ENCODE peak calls at places on chromosome 17, in four cellular contexts. R, Z, H and X are unnamed samples.

GRCh38 chr17:5466295-5466694 is 2.5 kb downstream of the DHX33 start:
- DNase-seq in Z (no peak), H (no peak), R (no peak), X (no peak)

GRCh38 chr17:41464682-41465081 is 2.5 kb downstream of the KRT32 start:
- DNase-seq in H (no peak), R (no peak), Z (no peak), X (peak)

GRCh38 chr17:35577826-35578194 is 561 bp downstream of the PEX12 start:
- DNase-seq in Z (peak), R (no peak), H (no peak), X (no peak)

GRCh38 chr17:39199986-39200879 is at the start of gene RPL19:
- DNase-seq in R (peak), H (peak), Z (peak), X (peak)

GRCh38 chr17:17751489-17751995 is 70.3 kb downstream of the RAI1 start:
- DNase-seq in R (no peak), H (no peak), Z (peak), X (no peak)

GRCh38 chr17:57944796-57945362 is 10.3 kb downstream of the CUEDC1 start:
- DNase-seq in R (no peak), H (no peak), Z (no peak), X (no peak)

GRCh38 chr17:4750606-4751005 is 10.9 kb upstream of the CXCL16 start:
- DNase-seq in R (no peak), H (no peak), Z (no peak), X (no peak)

GRCh38 chr17:42294469-42295398 is 6.4 kb downstream of the STAT5A start:
- DNase-seq in R (no peak), Z (no peak), H (no peak), X (no peak)

GRCh38 chr17:44785921-44786320 is 27.1 kb downstream of the ADAM11 start:
- DNase-seq in H (no peak), Z (no peak), R (no peak), X (no peak)

GRCh38 chr17:33334703-33335102 is 41.6 kb upstream of the ASIC2 start:
- DNase-seq in Z (no peak), H (no peak), R (no peak), X (no peak)

GRCh38 chr17:50045154-50045553 is 10.8 kb upstream of the ITGA3 start:
- DNase-seq in Z (no peak), R (no peak), H (no peak), X (no peak)

GRCh38 chr17:19317359-19318095 is 45.0 kb downstream of the B9D1 start:
- DNase-seq in Z (peak), H (no peak), R (peak), X (peak)

GRCh38 chr17:13074026-13074425 is 56.2 kb upstream of the ELAC2 start:
- DNase-seq in H (no peak), Z (no peak), R (no peak), X (no peak)

GRCh38 chr17:76119409-76120371 is 16.1 kb upstream of the EXOC7 start:
- DNase-seq in R (peak), Z (no peak), H (no peak), X (no peak)
- TF ChIP-seq POLR2AphosphoS2 in R (no peak), Z (no peak), H (no peak), X (no peak)

GRCh38 chr17:74728033-74728701 is 8.9 kb upstream of the RAB37 start:
- DNase-seq in R (no peak), H (no peak), Z (no peak), X (no peak)

GRCh38 chr17:74729368-74729767 is 7.7 kb upstream of the RAB37 start:
- DNase-seq in H (no peak), R (no peak), Z (no peak), X (no peak)

GRCh38 chr17:74729866-74730265 is 7.2 kb upstream of the RAB37 start:
- DNase-seq in R (no peak), Z (no peak), H (no peak), X (no peak)

GRCh38 chr17:74730491-74731346 is 6.3 kb upstream of the RAB37 start:
- DNase-seq in H (no peak), Z (no peak), R (no peak), X (no peak)

DNA sequence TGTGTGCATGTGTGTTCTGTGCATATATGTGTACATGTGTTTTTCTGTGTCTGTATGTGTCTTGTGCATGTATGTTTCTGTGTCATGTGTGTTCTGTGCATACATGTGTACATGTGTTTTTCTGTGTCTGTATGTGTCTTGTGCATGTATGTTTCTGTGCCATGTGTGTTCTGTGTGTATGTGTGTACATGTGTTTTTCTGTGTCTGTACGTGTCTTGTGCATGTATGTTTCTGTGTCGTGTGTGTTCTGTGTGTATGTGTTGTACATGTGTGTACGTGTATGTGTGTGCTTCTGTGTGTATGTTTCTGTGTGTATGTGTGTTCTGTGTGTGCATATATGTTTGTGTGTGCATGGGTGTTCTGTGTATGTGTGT is 8.4 kb upstream of the RAB37 start:
- DNase-seq in R (no peak), Z (no peak), H (no peak), X (no peak)
- TF ChIP-seq POLR2AphosphoS2 in R (no peak), Z (no peak), H (no peak), X (no peak)

GRCh38 chr17:72514888-72515287 is 394.1 kb downstream of the SOX9 start:
- DNase-seq in H (no peak), Z (no peak), R (no peak), X (no peak)
- TF ChIP-seq POLR2AphosphoS2 in H (no peak), Z (no peak), R (no peak), X (no peak)

GRCh38 chr17:72995008-72995656 is 97.4 kb downstream of the SLC39A11 start:
- DNase-seq in H (no peak), Z (no peak), R (no peak), X (no peak)
- TF ChIP-seq POLR2AphosphoS2 in H (no peak), Z (no peak), R (no peak), X (no peak)

GRCh38 chr17:15496735-15497134 is 29.3 kb upstream of the CDRT4 start:
- DNase-seq in Z (peak), R (no peak), H (no peak), X (no peak)
- TF ChIP-seq POLR2AphosphoS2 in Z (no peak), R (no peak), H (no peak), X (no peak)

GRCh38 chr17:43720311-43721060 is 38.1 kb downstream of the SOST start:
- DNase-seq in H (no peak), R (peak), Z (peak), X (peak)

GRCh38 chr17:43723697-43724359 is 34.8 kb downstream of the SOST start:
- DNase-seq in R (peak), H (no peak), Z (no peak), X (peak)

GRCh38 chr17:43721537-43722268 is 36.9 kb downstream of the SOST start:
- DNase-seq in H (no peak), R (no peak), Z (peak), X (peak)

GRCh38 chr17:43722269-43722619 is 36.3 kb downstream of the SOST start:
- DNase-seq in Z (no peak), H (no peak), R (no peak), X (no peak)

DNA sequence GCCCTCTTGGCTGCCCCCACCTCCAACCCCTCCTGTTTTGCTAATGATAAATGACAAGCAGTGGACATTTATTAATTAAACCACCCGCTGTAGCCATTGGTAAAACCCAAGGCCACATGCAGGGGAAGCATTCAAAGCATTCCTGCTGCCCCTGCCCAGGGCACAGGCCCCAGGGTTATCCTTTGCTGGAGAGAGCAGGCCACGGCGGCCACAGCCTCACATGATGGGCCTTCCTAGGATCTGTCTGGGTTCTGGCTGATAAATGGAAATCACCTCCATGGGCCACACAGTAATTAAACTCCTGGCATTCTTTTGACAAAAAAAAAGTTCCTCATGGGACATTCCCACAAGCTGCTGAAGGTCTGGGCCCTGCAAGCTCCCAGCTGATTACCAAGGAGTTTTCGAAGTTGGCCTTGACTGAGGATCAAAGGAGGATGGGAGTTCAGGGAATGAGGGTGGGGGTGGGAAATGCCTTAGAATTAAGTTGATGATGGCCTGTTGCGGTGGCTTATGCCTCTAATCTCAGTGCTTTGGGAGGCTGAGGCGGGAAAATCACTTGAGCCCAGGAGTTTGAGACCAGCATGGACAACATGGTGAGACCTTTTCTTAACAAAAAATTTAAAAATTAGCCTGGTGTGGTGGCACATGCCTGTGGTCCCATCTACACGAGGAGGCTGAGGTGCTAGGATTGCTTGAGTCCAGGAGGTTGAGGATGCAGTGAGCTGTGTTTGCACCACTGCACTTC is 35.5 kb downstream of the SOST start:
- DNase-seq in R (no peak), Z (no peak), H (no peak), X (no peak)
- TF ChIP-seq POLR2AphosphoS2 in R (no peak), Z (no peak), H (no peak), X (no peak)

GRCh38 chr17:78862073-78863023 is 21.7 kb upstream of the USP36 start:
- DNase-seq in Z (peak), R (peak), H (no peak), X (peak)
- TF ChIP-seq POLR2AphosphoS2 in Z (no peak), R (no peak), H (no peak), X (no peak)

GRCh38 chr17:80358861-80359260 is 56.1 kb upstream of the ENDOV start:
- DNase-seq in H (no peak), Z (no peak), R (no peak), X (no peak)

GRCh38 chr17:80356231-80356856 is 58.6 kb upstream of the ENDOV start:
- DNase-seq in H (no peak), Z (no peak), R (no peak), X (no peak)

GRCh38 chr17:80359422-80360110 is 55.4 kb upstream of the ENDOV start:
- DNase-seq in Z (no peak), R (no peak), H (no peak), X (no peak)

GRCh38 chr17:80360396-80360795 is 54.6 kb upstream of the ENDOV start:
- DNase-seq in H (no peak), Z (no peak), R (no peak), X (no peak)

GRCh38 chr17:80358131-80358530 is 56.8 kb upstream of the ENDOV start:
- DNase-seq in Z (no peak), R (no peak), H (no peak), X (no peak)
- TF ChIP-seq POLR2AphosphoS2 in Z (no peak), R (no peak), H (no peak), X (no peak)